ENCODE peak calls at places on chromosomes 3 and 15, in four cellular contexts. O is choroid plexus epithelial cell, U is left colon, R is activated T-helper 1 cell treated with Interleukin-2 at 50 U/mL for 16 hours. T is an unnamed sample.

GRCh38 chr3:72178463-72179106 is 393.6 kb upstream of the PROK2 start:
- DNase-seq in O (peak; percentile 37), R (no peak), U (no peak), T (no peak)

GRCh38 chr15:94231728-94232086 is 346 bp downstream of the MCTP2 start:
- DNase-seq in O (no peak), R (no peak), U (no peak), T (no peak)

GRCh38 chr3:132253262-132253878 is 63.8 kb upstream of the ACP3 start:
- DNase-seq in U (no peak), O (peak; percentile 89), R (no peak), T (peak; percentile 37)

GRCh38 chr3:190322604-190323240 is 476 bp upstream of the CLDN1 start:
- DNase-seq in O (peak; percentile 42), U (no peak), R (no peak), T (no peak)

GRCh38 chr3:12308517-12308916 is 19.6 kb downstream of the PPARG start:
- DNase-seq in R (no peak), O (peak; percentile 95), U (no peak), T (peak; percentile 68)

GRCh38 chr3:183513046-183513706 is 42.3 kb downstream of the KLHL6 start:
- DNase-seq in R (peak; percentile 22), O (no peak), U (no peak), T (no peak)

GRCh38 chr3:45134758-45135521 is 11.2 kb downstream of the CDCP1 start:
- DNase-seq in U (no peak), R (no peak), O (peak; percentile 69), T (no peak)

GRCh38 chr3:13536832-13537231 is 12.1 kb upstream of the FBLN2 start:
- DNase-seq in R (no peak), U (no peak), O (peak; percentile 36), T (no peak)

GRCh38 chr3:78497692-78498091 is 1270.1 kb downstream of the ROBO1 start:
- DNase-seq in R (no peak), U (no peak), O (peak; percentile 51), T (no peak)

GRCh38 chr15:79981861-79982455 is 11.0 kb upstream of the BCL2A1 start:
- DNase-seq in R (no peak), U (no peak), O (no peak), T (no peak)

GRCh38 chr15:31197497-31198414 is 96.2 kb upstream of the TRPM1 start:
- DNase-seq in O (peak; percentile 51), U (no peak), R (no peak), T (no peak)

GRCh38 chr3:37058117-37058516 is 64.8 kb downstream of the MLH1 start:
- DNase-seq in O (no peak), R (no peak), U (no peak), T (no peak)

GRCh38 chr3:183502782-183503181 is 52.7 kb downstream of the KLHL6 start:
- DNase-seq in R (no peak), U (no peak), O (peak; percentile 17), T (peak; percentile 16)

GRCh38 chr3:86793786-86794185 is 197.2 kb downstream of the VGLL3 start:
- DNase-seq in O (peak; percentile 98), U (no peak), R (no peak), T (peak; percentile 89)

GRCh38 chr15:57220220-57220619 is 156.1 kb upstream of the CGNL1 start:
- DNase-seq in U (no peak), O (peak; percentile 72), R (no peak), T (peak; percentile 57)

GRCh38 chr15:54256190-54256589 is 277.9 kb downstream of the UNC13C start:
- DNase-seq in U (no peak), O (no peak), R (no peak), T (no peak)

GRCh38 chr3:123332124-123332641 is 116.7 kb downstream of the ADCY5 start:
- DNase-seq in R (no peak), O (no peak), U (no peak), T (no peak)

GRCh38 chr3:2599471-2599870 is 500.8 kb downstream of the CNTN4 start:
- DNase-seq in U (no peak), O (no peak), R (no peak), T (no peak)

GRCh38 chr3:52149021-52149420 is 5.2 kb downstream of the POC1A start:
- DNase-seq in U (no peak), R (no peak), O (no peak), T (no peak)

GRCh38 chr3:155382396-155383042 is 89.0 kb upstream of the STRIT1 start:
- DNase-seq in U (peak; percentile 56), R (no peak), O (peak; percentile 70), T (peak; percentile 45)

GRCh38 chr15:101175396-101175795 is 76.5 kb downstream of the CHSY1 start:
- DNase-seq in R (no peak), O (no peak), U (no peak), T (no peak)

T was measured in stromal cell of bone marrow.